ENCODE peak calls at places on chromosomes 11 and 22, in ten cellular contexts. M is Peyer's patch, U is heart left ventricle, W is WERI-Rb-1, G is neuronal stem cell, E is MM.1S, X is fibroblast of lung, L is DND-41, Q is small intestine, H is adrenal gland. B is an unnamed sample. For H3K36me3, the result is how much of the 10 kb centered on the place peaks cover.

GRCh38 chr11:88979641-88980040 is 86.1 kb downstream of the GRM5 start:
- DNase-seq in G (no peak), M (no peak), E (no peak), X (peak), U (no peak), H (no peak), Q (no peak), W (no peak), L (no peak), B (no peak)

GRCh38 chr22:31127181-31127772 is 4.5 kb downstream of the INPP5J start:
- DNase-seq in X (no peak), E (no peak), L (no peak), H (no peak), U (no peak), G (no peak), M (no peak), Q (no peak), W (no peak), B (no peak)

GRCh38 chr22:48379371-48379770 is 1448.3 kb downstream of the BRD1 start:
- DNase-seq in M (peak), L (no peak), U (no peak), X (no peak), G (no peak), H (no peak), Q (no peak), E (no peak), W (no peak), B (no peak)

GRCh38 chr22:42714768-42715430 is 5.8 kb downstream of the A4GALT start:
- DNase-seq in X (no peak), W (no peak), Q (no peak), M (no peak), U (no peak), E (no peak), H (no peak), G (no peak), L (no peak), B (no peak)

GRCh38 chr11:2672553-2673249 is 27.1 kb downstream of the KCNQ1OT1 start:
- DNase-seq in L (no peak), H (peak), U (no peak), E (no peak), W (peak), Q (no peak), X (no peak), G (no peak), M (peak), B (no peak)

GRCh38 chr11:124297921-124298320 is 15.8 kb downstream of the OR8D1 start:
- DNase-seq in L (no peak), G (no peak), Q (no peak), E (no peak), H (no peak), X (no peak), M (no peak), W (no peak), U (no peak), B (no peak)

GRCh38 chr11:78940500-78941225 is 366.0 kb upstream of the NARS2 start:
- DNase-seq in M (no peak), L (no peak), Q (no peak), U (no peak), E (no peak), H (no peak), G (peak), X (no peak), W (peak), B (no peak)

GRCh38 chr22:31752096-31752847 is 1.5 kb upstream of the DEPDC5 start:
- DNase-seq in G (no peak), L (no peak), Q (no peak), H (no peak), E (no peak), U (no peak), X (no peak), W (peak), M (no peak), B (no peak)

GRCh38 chr22:29167032-29167911 is 38.4 kb upstream of the EMID1 start:
- DNase-seq in Q (no peak), E (peak), H (no peak), W (no peak), X (no peak), L (peak), G (no peak), U (peak), M (peak), B (no peak)

GRCh38 chr11:74057251-74058151 is 48.6 kb upstream of the UCP3 start:
- DNase-seq in G (no peak), U (no peak), H (no peak), L (no peak), E (no peak), M (no peak), W (no peak), X (peak), Q (no peak), B (no peak)

GRCh38 chr22:33325232-33326004 is 267.2 kb upstream of the SYN3 start:
- DNase-seq in M (no peak), H (no peak), X (no peak), U (no peak), L (no peak), Q (no peak), G (no peak), E (no peak), W (no peak), B (peak)

GRCh38 chr11:15826826-15827225 is 529.5 kb downstream of the SOX6 start:
- DNase-seq in H (peak), W (peak), G (peak), E (peak), M (peak), X (peak), U (peak), L (peak), Q (no peak), B (peak)

GRCh38 chr11:19676508-19677379 is 35.9 kb upstream of the NAV2 start:
- DNase-seq in G (no peak), M (no peak), W (no peak), X (no peak), H (no peak), E (no peak), L (no peak), Q (no peak), U (no peak), B (peak)

GRCh38 chr11:77324508-77324907 is 23.0 kb upstream of the GDPD4 start:
- DNase-seq in E (no peak), X (peak), U (no peak), M (no peak), W (no peak), L (no peak), H (no peak), G (no peak), Q (no peak), B (no peak)

GRCh38 chr11:26805001-26805400 is 83.1 kb upstream of the SLC5A12 start:
- DNase-seq in U (no peak), E (no peak), M (no peak), Q (no peak), H (no peak), L (no peak), G (no peak), W (no peak), X (peak), B (no peak)

DNA sequence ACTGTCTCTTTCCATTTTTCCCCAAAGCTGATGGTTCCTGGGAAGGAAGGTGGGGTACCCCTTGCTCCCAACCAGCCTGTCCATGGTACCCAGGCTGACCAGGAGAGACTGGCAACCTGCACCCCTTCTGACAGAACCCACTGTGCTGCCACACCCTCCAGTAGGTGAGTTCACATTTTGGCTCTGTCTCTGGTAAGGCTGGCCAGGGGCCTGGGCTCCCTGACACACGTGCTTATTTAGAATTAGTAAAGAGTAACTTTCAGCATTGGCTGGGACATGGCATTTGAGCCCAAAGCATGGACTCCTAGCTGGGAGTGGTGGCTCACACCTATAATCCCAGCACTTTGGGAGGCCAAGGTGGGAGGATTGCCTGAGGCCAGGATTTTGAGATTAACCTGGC is 35.1 kb downstream of the ARHGAP1 start:
- DNase-seq in W (no peak), L (no peak), G (no peak), H (peak), U (no peak), X (no peak), E (no peak), M (no peak), Q (no peak), B (no peak)
- H3K36me3 ChIP-seq in W (half or more), L (half or more), G (under half), H (under half), U (half or more), X (under half), E (under half), M (under half), Q (under half), B (under half)

DNA sequence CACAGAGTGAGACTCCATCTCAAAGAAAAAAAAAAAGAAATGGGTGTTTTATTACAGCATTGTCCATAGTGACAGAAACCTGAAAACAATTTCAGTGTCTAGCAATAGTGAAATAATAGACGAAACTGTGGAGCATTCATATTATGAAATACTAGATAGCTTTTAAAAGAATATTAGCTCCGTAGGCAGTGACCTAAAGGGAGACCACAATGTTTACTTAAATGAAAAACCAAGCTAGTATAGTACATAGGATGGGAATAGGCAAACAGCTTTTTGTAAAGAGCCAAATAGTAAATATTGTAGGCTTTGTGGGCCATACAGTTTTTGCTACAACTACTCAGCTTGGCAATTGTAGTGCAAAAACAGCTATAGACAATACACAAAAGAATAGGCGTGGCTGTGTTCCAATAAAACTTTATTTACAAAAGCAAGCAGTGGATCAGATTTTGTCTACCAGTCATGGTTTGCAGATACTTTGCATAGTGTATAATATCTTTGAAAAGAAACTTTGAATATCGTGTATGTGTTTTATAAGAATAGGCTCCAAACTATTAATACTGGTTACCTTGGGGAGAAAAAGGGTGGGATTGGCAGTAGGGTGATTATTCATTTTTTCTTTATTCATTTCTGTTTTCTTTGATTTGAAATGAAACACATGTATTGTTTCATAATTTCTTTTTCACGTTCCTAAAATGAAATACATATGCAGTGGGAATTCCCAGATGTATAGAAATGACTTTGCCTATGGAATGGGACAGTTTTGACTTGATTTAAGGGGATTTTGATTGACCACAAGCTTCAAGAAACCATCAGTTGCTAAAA is 50.7 kb downstream of the PRR5L start:
- DNase-seq in Q (no peak), E (no peak), H (no peak), L (no peak), M (no peak), W (no peak), X (peak), U (no peak), G (no peak), B (no peak)
- H3K27ac ChIP-seq in Q (no peak), E (no peak), H (no peak), L (no peak), M (no peak), W (no peak), X (no peak), U (no peak), G (no peak), B (no peak)

GRCh38 chr11:30581646-30582045 is 4.5 kb downstream of the MPPED2 start:
- DNase-seq in U (no peak), E (no peak), M (no peak), L (no peak), H (no peak), Q (no peak), G (no peak), X (no peak), W (no peak), B (no peak)
- H3K36me3 ChIP-seq in U (under half), E (under half), M (under half), L (under half), H (under half), Q (under half), G (under half), X (under half), W (half or more), B (under half)

DNA sequence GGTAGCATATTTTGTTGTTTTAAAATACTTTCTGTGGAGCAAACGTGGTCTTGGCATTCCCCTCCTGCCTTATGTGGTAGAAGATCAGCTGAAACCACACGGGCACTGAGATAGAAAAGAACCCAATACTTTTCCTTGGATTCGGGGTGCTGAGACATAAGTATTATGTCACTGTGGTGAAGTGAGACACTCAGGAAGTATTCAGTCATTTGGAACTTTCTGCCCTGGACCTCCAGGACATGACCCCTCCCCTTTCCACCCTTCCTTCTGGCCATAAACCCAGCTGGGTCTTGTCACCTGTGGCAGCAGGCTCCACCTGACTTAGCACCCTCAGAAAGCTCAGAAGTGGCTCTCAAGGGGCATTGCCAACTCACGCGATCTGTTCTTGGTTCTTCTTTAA is 123.4 kb downstream of the SWAP70 start:
- DNase-seq in E (no peak), W (no peak), H (no peak), G (no peak), M (no peak), X (no peak), U (no peak), L (no peak), Q (no peak), B (no peak)
- H3K27ac ChIP-seq in E (no peak), W (no peak), H (no peak), G (no peak), M (no peak), X (peak), U (peak), L (no peak), Q (no peak), B (peak)

GRCh38 chr11:12245091-12245490 is 132.3 kb upstream of the PARVA start:
- DNase-seq in Q (no peak), E (no peak), G (no peak), X (no peak), W (no peak), U (no peak), M (no peak), H (no peak), L (no peak), B (no peak)
- H3K36me3 ChIP-seq in Q (under half), E (under half), G (under half), X (under half), W (under half), U (half or more), M (under half), H (under half), L (under half), B (half or more)

DNA sequence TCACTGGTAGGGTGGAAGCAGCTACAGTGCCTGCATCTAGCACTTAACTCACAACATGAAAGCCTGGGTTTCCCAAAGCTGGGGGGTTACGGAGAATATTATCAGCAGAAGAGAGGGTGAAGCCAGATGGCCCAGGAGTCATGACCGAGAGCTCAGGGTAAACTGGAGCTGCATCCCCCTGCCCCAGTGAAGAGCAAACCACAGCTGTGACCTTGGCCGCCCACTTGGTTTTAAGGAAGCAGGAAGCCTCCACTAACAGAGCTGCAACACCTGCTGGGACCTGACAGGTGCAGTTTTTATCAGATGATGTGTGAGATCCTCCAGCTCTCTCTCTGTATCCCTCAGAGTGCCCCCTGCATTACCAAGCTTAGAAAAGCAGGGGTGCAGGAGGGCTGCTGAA is 20.9 kb downstream of the TCP11L1 start:
- DNase-seq in E (no peak), X (no peak), L (no peak), U (no peak), H (no peak), W (peak), G (no peak), M (no peak), Q (no peak), B (no peak)
- H3K27ac ChIP-seq in E (no peak), X (no peak), L (no peak), U (no peak), H (no peak), W (peak), G (no peak), M (peak), Q (no peak), B (no peak)